ENCODE peak calls at places on chromosomes 3 and 15, in nine cellular contexts. One of them, this sample, is unnamed.

GRCh38 chr3:53195602-53196574 is 34.9 kb downstream of the PRKCD start:
- DNase-seq in stomach: peak
- DNase-seq in AG10803: peak
- DNase-seq in cardiac fibroblast: peak
- DNase-seq in fibroblast of mammary gland: peak
- DNase-seq in GM12864: no peak
- DNase-seq in lower leg skin: no peak
- DNase-seq in foreskin fibroblast: peak
- DNase-seq in cardiac muscle cell: peak
- DNase-seq in this sample: peak

GRCh38 chr3:32285910-32286309 is 47.4 kb downstream of the CMTM8 start:
- DNase-seq in stomach: no peak
- DNase-seq in AG10803: no peak
- DNase-seq in cardiac fibroblast: peak
- DNase-seq in fibroblast of mammary gland: no peak
- DNase-seq in GM12864: no peak
- DNase-seq in lower leg skin: no peak
- DNase-seq in foreskin fibroblast: no peak
- DNase-seq in cardiac muscle cell: peak
- DNase-seq in this sample: no peak

GRCh38 chr3:116770815-116771450 is 61.4 kb downstream of the TUSC7 start:
- DNase-seq in stomach: peak
- DNase-seq in AG10803: peak
- DNase-seq in cardiac fibroblast: peak
- DNase-seq in fibroblast of mammary gland: peak
- DNase-seq in GM12864: peak
- DNase-seq in lower leg skin: peak
- DNase-seq in foreskin fibroblast: peak
- DNase-seq in cardiac muscle cell: peak
- DNase-seq in this sample: peak

GRCh38 chr3:105598047-105598796 is 231.5 kb downstream of the ALCAM start:
- DNase-seq in stomach: no peak
- DNase-seq in AG10803: peak
- DNase-seq in cardiac fibroblast: peak
- DNase-seq in fibroblast of mammary gland: peak
- DNase-seq in GM12864: no peak
- DNase-seq in lower leg skin: no peak
- DNase-seq in foreskin fibroblast: peak
- DNase-seq in cardiac muscle cell: peak
- DNase-seq in this sample: no peak

GRCh38 chr3:106183762-106184391 is 315.1 kb upstream of the CBLB start:
- DNase-seq in stomach: no peak
- DNase-seq in AG10803: peak
- DNase-seq in cardiac fibroblast: peak
- DNase-seq in fibroblast of mammary gland: peak
- DNase-seq in GM12864: peak
- DNase-seq in lower leg skin: peak
- DNase-seq in foreskin fibroblast: peak
- DNase-seq in cardiac muscle cell: peak
- DNase-seq in this sample: no peak

GRCh38 chr3:143040264-143040879 is 39.0 kb downstream of the U2SURP start:
- DNase-seq in stomach: no peak
- DNase-seq in AG10803: peak
- DNase-seq in cardiac fibroblast: peak
- DNase-seq in fibroblast of mammary gland: peak
- DNase-seq in GM12864: no peak
- DNase-seq in lower leg skin: no peak
- DNase-seq in foreskin fibroblast: peak
- DNase-seq in cardiac muscle cell: peak
- DNase-seq in this sample: no peak

GRCh38 chr15:69758291-69758771 is 305.7 kb downstream of the RPLP1 start:
- DNase-seq in stomach: no peak
- DNase-seq in AG10803: peak
- DNase-seq in cardiac fibroblast: peak
- DNase-seq in fibroblast of mammary gland: peak
- DNase-seq in GM12864: no peak
- DNase-seq in lower leg skin: no peak
- DNase-seq in foreskin fibroblast: peak
- DNase-seq in cardiac muscle cell: peak
- DNase-seq in this sample: no peak

GRCh38 chr3:137709011-137709601 is 55.0 kb upstream of the SOX14 start:
- DNase-seq in stomach: no peak
- DNase-seq in AG10803: no peak
- DNase-seq in cardiac fibroblast: no peak
- DNase-seq in fibroblast of mammary gland: no peak
- DNase-seq in GM12864: peak
- DNase-seq in lower leg skin: no peak
- DNase-seq in foreskin fibroblast: no peak
- DNase-seq in cardiac muscle cell: no peak
- DNase-seq in this sample: no peak

GRCh38 chr3:155791190-155791589 is 14.9 kb downstream of the C3orf33 start:
- DNase-seq in stomach: no peak
- DNase-seq in AG10803: peak
- DNase-seq in cardiac fibroblast: no peak
- DNase-seq in fibroblast of mammary gland: peak
- DNase-seq in GM12864: no peak
- DNase-seq in lower leg skin: no peak
- DNase-seq in foreskin fibroblast: peak
- DNase-seq in cardiac muscle cell: no peak
- DNase-seq in this sample: no peak

GRCh38 chr3:8584661-8585060 is 59.9 kb downstream of the SSUH2 start:
- DNase-seq in stomach: no peak
- DNase-seq in AG10803: no peak
- DNase-seq in cardiac fibroblast: no peak
- DNase-seq in fibroblast of mammary gland: no peak
- DNase-seq in GM12864: no peak
- DNase-seq in lower leg skin: no peak
- DNase-seq in foreskin fibroblast: no peak
- DNase-seq in cardiac muscle cell: no peak
- DNase-seq in this sample: no peak

GRCh38 chr15:75729304-75730069 is 16.8 kb upstream of the CSPG4 start:
- DNase-seq in stomach: no peak
- DNase-seq in AG10803: no peak
- DNase-seq in cardiac fibroblast: no peak
- DNase-seq in fibroblast of mammary gland: no peak
- DNase-seq in GM12864: no peak
- DNase-seq in lower leg skin: no peak
- DNase-seq in foreskin fibroblast: no peak
- DNase-seq in cardiac muscle cell: no peak
- DNase-seq in this sample: no peak

GRCh38 chr3:138089091-138089490 is 26.3 kb downstream of the DZIP1L start:
- DNase-seq in stomach: no peak
- DNase-seq in AG10803: peak
- DNase-seq in cardiac fibroblast: peak
- DNase-seq in fibroblast of mammary gland: peak
- DNase-seq in GM12864: no peak
- DNase-seq in lower leg skin: no peak
- DNase-seq in foreskin fibroblast: peak
- DNase-seq in cardiac muscle cell: peak
- DNase-seq in this sample: no peak

GRCh38 chr15:81222007-81222406 is 25.3 kb downstream of the IL16 start:
- DNase-seq in stomach: no peak
- DNase-seq in AG10803: no peak
- DNase-seq in cardiac fibroblast: no peak
- DNase-seq in fibroblast of mammary gland: no peak
- DNase-seq in GM12864: no peak
- DNase-seq in lower leg skin: no peak
- DNase-seq in foreskin fibroblast: no peak
- DNase-seq in cardiac muscle cell: no peak
- DNase-seq in this sample: no peak

GRCh38 chr3:40456279-40456939 is 730 bp upstream of the RPL14 start:
- DNase-seq in stomach: no peak
- DNase-seq in AG10803: no peak
- DNase-seq in cardiac fibroblast: no peak
- DNase-seq in fibroblast of mammary gland: no peak
- DNase-seq in GM12864: no peak
- DNase-seq in lower leg skin: no peak
- DNase-seq in foreskin fibroblast: no peak
- DNase-seq in cardiac muscle cell: peak
- DNase-seq in this sample: no peak

GRCh38 chr3:173007079-173007723 is 133.8 kb downstream of the SPATA16 start:
- DNase-seq in stomach: no peak
- DNase-seq in AG10803: no peak
- DNase-seq in cardiac fibroblast: no peak
- DNase-seq in fibroblast of mammary gland: no peak
- DNase-seq in GM12864: no peak
- DNase-seq in lower leg skin: no peak
- DNase-seq in foreskin fibroblast: no peak
- DNase-seq in cardiac muscle cell: no peak
- DNase-seq in this sample: no peak

DNA sequence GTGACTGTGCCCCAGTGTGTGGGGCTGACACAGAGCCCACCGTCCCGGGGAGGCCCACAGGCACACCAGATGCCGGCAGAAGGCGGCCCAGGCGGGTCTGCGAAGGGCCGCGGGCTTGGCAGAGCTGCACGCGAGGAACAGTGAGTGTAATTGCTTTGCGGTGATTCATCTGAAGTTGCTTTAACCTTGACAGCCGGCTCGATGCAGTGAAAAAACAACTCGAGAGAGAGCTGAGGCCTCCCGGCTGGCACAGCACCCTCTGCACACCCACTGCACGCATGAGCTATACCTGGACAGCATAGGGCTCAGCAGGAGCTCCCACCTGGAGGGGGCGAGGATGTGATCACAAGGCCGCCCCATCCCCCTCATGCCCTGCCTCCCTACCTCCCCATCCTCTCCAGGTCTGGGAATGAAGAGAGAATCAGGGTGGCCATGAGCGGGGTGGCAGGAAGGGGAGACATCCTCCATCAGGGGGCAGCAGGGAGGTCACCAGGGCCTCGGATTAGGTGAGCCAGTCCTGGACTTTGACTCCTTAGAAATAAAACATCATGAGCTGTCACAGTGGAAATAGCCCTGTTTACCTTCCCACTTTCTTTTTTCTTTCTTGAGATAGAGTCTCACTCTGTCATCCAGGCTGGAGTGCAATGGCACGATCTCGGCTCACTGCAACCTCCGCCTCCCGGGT is 172.6 kb downstream of the MEGF11 start:
- DNase-seq in stomach: no peak
- DNase-seq in AG10803: peak
- DNase-seq in cardiac fibroblast: peak
- DNase-seq in fibroblast of mammary gland: peak
- DNase-seq in GM12864: no peak
- DNase-seq in lower leg skin: no peak
- DNase-seq in foreskin fibroblast: peak
- DNase-seq in cardiac muscle cell: peak
- DNase-seq in this sample: no peak
- TF ChIP-seq CTCF in stomach: no peak
- TF ChIP-seq CTCF in AG10803: no peak
- TF ChIP-seq CTCF in cardiac fibroblast: no peak
- TF ChIP-seq CTCF in fibroblast of mammary gland: no peak
- TF ChIP-seq CTCF in GM12864: peak
- TF ChIP-seq CTCF in lower leg skin: no peak
- TF ChIP-seq CTCF in foreskin fibroblast: no peak
- TF ChIP-seq CTCF in cardiac muscle cell: no peak
- TF ChIP-seq CTCF in this sample: no peak

GRCh38 chr3:43659250-43659880 is 31.4 kb upstream of the ABHD5 start:
- DNase-seq in stomach: no peak
- DNase-seq in AG10803: no peak
- DNase-seq in cardiac fibroblast: no peak
- DNase-seq in fibroblast of mammary gland: no peak
- DNase-seq in GM12864: no peak
- DNase-seq in lower leg skin: no peak
- DNase-seq in foreskin fibroblast: no peak
- DNase-seq in cardiac muscle cell: no peak
- DNase-seq in this sample: no peak
- H3K4me3 ChIP-seq in stomach: no peak
- H3K4me3 ChIP-seq in AG10803: no peak
- H3K4me3 ChIP-seq in cardiac fibroblast: no peak
- H3K4me3 ChIP-seq in fibroblast of mammary gland: no peak
- H3K4me3 ChIP-seq in GM12864: no peak
- H3K4me3 ChIP-seq in lower leg skin: no peak
- H3K4me3 ChIP-seq in foreskin fibroblast: no peak
- H3K4me3 ChIP-seq in cardiac muscle cell: no peak
- H3K4me3 ChIP-seq in this sample: no peak

DNA sequence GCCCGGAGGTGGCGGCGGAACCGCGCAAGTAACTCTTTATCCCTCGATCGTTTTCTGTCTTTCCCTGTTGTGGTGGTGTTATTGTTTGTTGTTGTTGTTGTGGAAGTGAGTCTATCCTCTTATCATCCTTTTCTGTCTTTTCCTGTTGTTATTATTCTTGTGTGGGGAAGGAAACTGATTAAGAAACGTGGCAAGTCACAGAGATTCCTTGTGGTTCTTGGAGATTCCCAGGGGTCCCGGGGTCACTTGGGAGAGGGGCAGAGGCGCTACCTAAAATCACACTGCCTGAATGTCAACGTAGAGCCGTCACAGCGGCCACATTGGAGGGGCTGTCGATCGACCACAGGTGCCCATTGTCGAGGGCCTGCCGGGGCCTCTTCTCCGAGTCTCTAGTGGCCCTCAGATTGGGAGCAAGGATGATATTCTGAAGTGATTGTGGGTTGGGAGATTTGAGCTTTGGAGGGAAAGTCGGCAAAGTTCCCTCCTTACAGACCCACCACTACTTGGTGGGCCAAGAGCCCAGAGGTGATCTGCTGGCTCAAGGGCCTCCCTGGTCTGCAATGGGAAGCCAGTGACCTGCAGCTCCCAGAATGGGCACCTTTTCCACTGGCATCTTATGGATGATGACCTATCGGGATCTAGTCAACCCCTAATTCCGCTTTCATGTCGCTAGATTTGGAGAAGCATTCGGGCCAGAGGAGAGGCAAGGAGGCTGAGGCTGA is 816 bp downstream of the PARP14 start:
- DNase-seq in stomach: no peak
- DNase-seq in AG10803: no peak
- DNase-seq in cardiac fibroblast: no peak
- DNase-seq in fibroblast of mammary gland: peak
- DNase-seq in GM12864: no peak
- DNase-seq in lower leg skin: no peak
- DNase-seq in foreskin fibroblast: no peak
- DNase-seq in cardiac muscle cell: no peak
- DNase-seq in this sample: no peak
- TF ChIP-seq CTCF in stomach: no peak
- TF ChIP-seq CTCF in AG10803: no peak
- TF ChIP-seq CTCF in cardiac fibroblast: no peak
- TF ChIP-seq CTCF in fibroblast of mammary gland: no peak
- TF ChIP-seq CTCF in GM12864: no peak
- TF ChIP-seq CTCF in lower leg skin: no peak
- TF ChIP-seq CTCF in foreskin fibroblast: no peak
- TF ChIP-seq CTCF in cardiac muscle cell: no peak
- TF ChIP-seq CTCF in this sample: no peak

GRCh38 chr15:50452927-50453326 is 28.7 kb downstream of the USP8 start:
- DNase-seq in stomach: no peak
- DNase-seq in AG10803: peak
- DNase-seq in cardiac fibroblast: peak
- DNase-seq in fibroblast of mammary gland: peak
- DNase-seq in GM12864: no peak
- DNase-seq in lower leg skin: no peak
- DNase-seq in foreskin fibroblast: peak
- DNase-seq in cardiac muscle cell: peak
- DNase-seq in this sample: no peak

DNA sequence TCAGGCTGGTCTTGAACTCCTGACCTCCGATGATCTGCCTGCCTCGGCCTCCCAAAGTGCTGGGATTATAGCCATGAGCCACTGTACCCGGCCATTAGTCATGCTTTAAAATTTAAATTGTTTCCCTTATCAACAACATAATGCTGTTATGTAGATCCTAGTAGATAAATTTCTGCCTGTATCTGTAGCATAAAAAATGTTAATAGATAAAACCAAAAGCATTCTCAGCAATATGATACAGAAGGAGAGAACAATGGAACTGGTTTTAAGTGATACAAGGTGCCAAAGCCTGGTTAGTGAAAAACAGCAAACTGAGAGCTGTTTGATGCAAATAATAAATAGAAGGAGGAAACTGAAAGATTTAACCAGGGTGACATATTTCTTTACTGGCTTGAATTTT is 26.5 kb downstream of the USP8 start:
- DNase-seq in stomach: no peak
- DNase-seq in AG10803: no peak
- DNase-seq in cardiac fibroblast: no peak
- DNase-seq in fibroblast of mammary gland: no peak
- DNase-seq in GM12864: peak
- DNase-seq in lower leg skin: no peak
- DNase-seq in foreskin fibroblast: no peak
- DNase-seq in cardiac muscle cell: peak
- DNase-seq in this sample: no peak
- H3K4me3 ChIP-seq in stomach: no peak
- H3K4me3 ChIP-seq in AG10803: no peak
- H3K4me3 ChIP-seq in cardiac fibroblast: no peak
- H3K4me3 ChIP-seq in fibroblast of mammary gland: no peak
- H3K4me3 ChIP-seq in GM12864: no peak
- H3K4me3 ChIP-seq in lower leg skin: no peak
- H3K4me3 ChIP-seq in foreskin fibroblast: no peak
- H3K4me3 ChIP-seq in cardiac muscle cell: no peak
- H3K4me3 ChIP-seq in this sample: no peak